ENCODE peak calls at places on chromosomes 16 and 17, in nine cellular contexts. T is stomach, M is A549, B is sigmoid colon, N is transverse colon, E is tibial nerve, V is GM12878, Z is ovary, X is H1. D is an unnamed sample.

GRCh38 chr17:76196675-76197074 is 43.6 kb downstream of the RNF157 start:
- DNase-seq in X (no peak), M (no peak), N (peak), T (peak), Z (no peak), B (peak), E (peak), V (no peak), D (peak)

GRCh38 chr17:42116705-42117396 is 4.3 kb downstream of the KAT2A start:
- DNase-seq in T (peak), N (peak), X (peak), Z (peak), M (peak), B (peak), V (no peak), E (peak), D (peak)

GRCh38 chr17:40072481-40073346 is 9.9 kb downstream of the THRA start:
- DNase-seq in Z (peak), X (no peak), V (no peak), B (peak), E (no peak), M (no peak), T (peak), N (peak), D (no peak)

GRCh38 chr17:11768106-11768505 is 169.8 kb downstream of the DNAH9 start:
- DNase-seq in X (no peak), V (no peak), T (no peak), N (no peak), M (no peak), Z (no peak), B (no peak), E (no peak), D (no peak)

GRCh38 chr17:41403409-41404023 is 6.1 kb upstream of the KRT31 start:
- DNase-seq in T (no peak), V (no peak), Z (no peak), N (no peak), E (no peak), B (no peak), X (no peak), M (no peak), D (no peak)

GRCh38 chr16:48913384-48913783 is 303.4 kb upstream of the N4BP1 start:
- DNase-seq in V (no peak), X (no peak), Z (no peak), M (no peak), E (no peak), N (no peak), T (no peak), B (no peak), D (peak)

GRCh38 chr17:73635101-73635767 is 9.0 kb downstream of the SDK2 start:
- DNase-seq in N (no peak), T (no peak), M (no peak), E (no peak), V (no peak), X (no peak), B (peak), Z (no peak), D (no peak)

GRCh38 chr17:27407916-27408846 is 48.1 kb upstream of the KSR1 start:
- DNase-seq in Z (no peak), E (no peak), B (no peak), V (no peak), N (no peak), T (peak), M (peak), X (no peak), D (peak)

GRCh38 chr17:74199306-74200092 is 4.0 kb upstream of the RPL38 start:
- DNase-seq in X (no peak), Z (peak), V (no peak), M (peak), E (peak), B (peak), N (peak), T (peak), D (no peak)

GRCh38 chr16:47815655-47816054 is 340.1 kb downstream of the ABCC12 start:
- DNase-seq in V (no peak), Z (no peak), B (no peak), N (no peak), E (no peak), M (no peak), T (no peak), X (no peak), D (no peak)

DNA sequence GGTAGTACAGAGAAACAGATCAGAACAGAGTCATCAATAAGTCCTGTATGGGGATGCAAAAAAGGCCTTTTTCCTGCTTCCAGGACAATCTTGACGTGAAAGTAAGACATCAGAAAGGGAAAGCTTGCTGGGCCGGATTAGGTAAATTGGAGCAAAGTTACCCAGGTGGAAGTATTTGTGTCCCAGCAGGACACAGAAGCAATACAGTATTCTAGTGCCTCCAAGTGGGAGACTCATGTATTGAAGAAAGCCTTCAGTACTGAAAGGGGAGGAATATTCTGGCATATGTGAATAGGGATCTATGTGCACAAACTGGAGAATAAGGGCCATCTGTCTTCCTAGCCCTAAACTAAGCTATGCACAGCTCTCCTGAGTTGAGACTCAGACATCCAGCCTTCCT is 327.2 kb upstream of the CDH8 start:
- DNase-seq in V (no peak), T (no peak), Z (no peak), N (no peak), X (peak), E (no peak), M (no peak), B (no peak), D (no peak)
- TF ChIP-seq CTCF in V (no peak), T (no peak), Z (no peak), N (no peak), X (no peak), E (no peak), M (no peak), B (no peak), D (no peak)

GRCh38 chr17:77404812-77405581 is 264.2 kb downstream of the SEC14L1 start:
- DNase-seq in Z (peak), N (peak), M (no peak), T (peak), X (no peak), E (no peak), B (no peak), V (peak), D (no peak)
- TF ChIP-seq POLR2A in Z (no peak), N (no peak), M (no peak), T (no peak), X (no peak), E (no peak), B (no peak), V (peak), D (no peak)

GRCh38 chr17:66098040-66098439 is 93.9 kb downstream of the CEP112 start:
- DNase-seq in Z (no peak), X (no peak), V (no peak), E (no peak), N (no peak), B (no peak), M (no peak), T (no peak), D (no peak)
- TF ChIP-seq EP300 in Z (no peak), X (no peak), V (no peak), E (no peak), N (no peak), B (no peak), M (no peak), T (no peak), D (no peak)

DNA sequence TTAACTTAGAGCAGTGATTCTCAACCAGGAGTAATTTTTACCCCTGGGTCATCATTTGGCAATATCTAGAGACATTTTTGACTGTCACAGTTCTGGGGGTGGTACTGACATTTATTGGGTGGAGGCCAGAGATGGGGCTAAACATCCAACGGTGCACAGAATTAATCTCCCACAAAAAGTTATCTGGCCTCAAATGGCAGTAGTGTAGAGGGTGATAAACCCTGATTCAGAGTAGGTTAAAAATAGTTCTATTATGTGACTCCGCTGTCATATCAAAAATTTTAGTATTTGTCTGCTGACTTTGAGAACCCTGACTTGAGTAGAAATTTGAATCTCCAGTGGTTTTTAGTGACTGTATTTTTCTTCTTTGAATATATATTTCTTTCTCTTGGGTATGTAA is 19.1 kb downstream of the VPS35L start:
- DNase-seq in N (no peak), V (no peak), B (no peak), X (no peak), E (no peak), M (no peak), Z (no peak), T (no peak), D (no peak)
- TF ChIP-seq CTCF in N (no peak), V (no peak), B (no peak), X (no peak), E (no peak), M (no peak), Z (no peak), T (no peak), D (no peak)